ENCODE peak calls at places on chromosomes 16 and 17, in four cellular contexts. R is uterus, L is A549, C is stomach. S is an unnamed sample.
A peak's percentile ranks its signal among the peaks of the same experiment; 100 is the strongest.

GRCh38 chr17:73706858-73707257 is 62.6 kb upstream of the SDK2 start:
- DNase-seq in R (no peak), L (no peak), C (no peak), S (no peak)

GRCh38 chr16:53872248-53873221 is 168.6 kb downstream of the FTO start:
- DNase-seq in R (no peak), L (no peak), C (no peak), S (peak; percentile 7)

GRCh38 chr17:49616546-49617205 is 41.0 kb downstream of the NXPH3 start:
- DNase-seq in R (peak; percentile 80), L (no peak), C (peak; percentile 52), S (peak; percentile 60)

GRCh38 chr16:50838165-50838564 is 96.3 kb downstream of the CYLD start:
- DNase-seq in R (no peak), L (no peak), C (no peak), S (peak; percentile 19)

GRCh38 chr17:61420128-61420527 is 20.5 kb downstream of the TBX2 start:
- DNase-seq in R (no peak), L (no peak), C (no peak), S (no peak)

GRCh38 chr16:50313596-50314483 is 47.5 kb downstream of the ADCY7 start:
- DNase-seq in R (peak; percentile 45), L (no peak), C (peak; percentile 25), S (peak; percentile 57)

GRCh38 chr17:50805486-50805885 is 29.9 kb upstream of the WFIKKN2 start:
- DNase-seq in R (no peak), L (no peak), C (no peak), S (no peak)

GRCh38 chr16:13909872-13910303 is 10.1 kb upstream of the ERCC4 start:
- DNase-seq in R (peak; percentile 34), L (peak; percentile 49), C (peak; percentile 87), S (peak; percentile 59)

GRCh38 chr17:81466564-81467472 is 45.8 kb downstream of the ACTG1 start:
- DNase-seq in R (no peak), L (no peak), C (no peak), S (peak; percentile 84)

GRCh38 chr17:78014651-78015050 is 56.1 kb downstream of the TNRC6C start:
- DNase-seq in R (no peak), L (no peak), C (no peak), S (no peak)

GRCh38 chr16:54418903-54419302 is 132.3 kb upstream of the IRX3 start:
- DNase-seq in R (no peak), L (no peak), C (no peak), S (no peak)

GRCh38 chr17:3558603-3559269 is 1.1 kb upstream of the TRPV3 start:
- DNase-seq in R (no peak), L (no peak), C (peak; percentile 48), S (no peak)

GRCh38 chr17:34974794-34975428 is 5.4 kb upstream of the LIG3 start:
- DNase-seq in R (no peak), L (no peak), C (no peak), S (no peak)

GRCh38 chr16:78813917-78814316 is 714.5 kb downstream of the WWOX start:
- DNase-seq in R (no peak), L (no peak), C (no peak), S (no peak)

GRCh38 chr17:37088459-37088858 is 139.7 kb downstream of the AATF start:
- DNase-seq in R (no peak), L (no peak), C (peak; percentile 40), S (no peak)

GRCh38 chr17:63474914-63475460 is 1.9 kb upstream of the ACE start:
- DNase-seq in R (no peak), L (no peak), C (no peak), S (no peak)
- H3K27ac ChIP-seq in R (peak overlapping the region; percentile 59), L (no peak overlapping the region), C (no peak overlapping the region), S (peak overlapping the region; percentile 13)

GRCh38 chr16:27779719-27780161 is 229.8 kb downstream of the KATNIP start:
- DNase-seq in R (peak; percentile 58), L (peak; percentile 33), C (peak; percentile 28), S (peak; percentile 4)
- TF ChIP-seq CTCF in R (peak; percentile 39), L (no peak), C (no peak), S (no peak)

GRCh38 chr16:3087836-3088235 is 11.3 kb downstream of the ZSCAN10 start:
- DNase-seq in R (no peak), L (no peak), C (no peak), S (no peak)

GRCh38 chr16:3086596-3087242 is 12.4 kb downstream of the ZSCAN10 start:
- DNase-seq in R (no peak), L (no peak), C (no peak), S (no peak)

GRCh38 chr16:3085868-3086595 is 13.1 kb downstream of the ZSCAN10 start:
- DNase-seq in R (no peak), L (no peak), C (no peak), S (no peak)

GRCh38 chr16:3088450-3088849 is 10.6 kb downstream of the ZSCAN10 start:
- DNase-seq in R (no peak), L (no peak), C (no peak), S (no peak)

DNA sequence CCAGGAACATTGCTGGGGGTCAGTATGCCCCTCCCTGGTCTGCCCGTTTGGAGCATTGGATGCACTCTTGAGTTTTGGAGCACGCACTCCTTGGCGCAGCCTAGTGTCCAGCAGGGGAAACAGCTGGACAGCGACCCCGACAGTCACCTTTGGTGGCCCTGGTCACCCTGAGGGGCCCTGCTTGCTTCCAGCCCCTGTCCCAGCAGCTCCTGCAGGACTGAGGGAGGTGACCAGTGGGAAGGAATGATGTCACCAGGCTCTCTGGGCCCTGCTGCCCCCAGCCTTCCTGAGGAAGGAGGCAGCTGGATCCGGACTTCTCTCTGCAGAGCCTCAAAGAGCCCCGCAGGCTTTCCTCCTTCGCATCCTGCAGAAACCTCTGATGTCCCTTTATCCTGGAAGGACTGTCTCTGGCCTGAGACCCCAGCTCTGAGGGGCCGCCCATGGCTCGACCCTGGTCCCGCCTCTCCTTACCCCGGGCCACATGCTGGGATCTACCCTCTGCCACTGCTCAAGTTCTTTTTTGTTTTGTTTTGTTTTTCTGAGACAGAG is 11.8 kb downstream of the ZSCAN10 start:
- DNase-seq in R (no peak), L (peak; percentile 26), C (no peak), S (peak; percentile 54)
- H3K27ac ChIP-seq in R (peak overlapping the region; percentile 63), L (no peak overlapping the region), C (peak overlapping the region; percentile 53), S (no peak overlapping the region)

GRCh38 chr16:28977703-28978641 is 3.4 kb downstream of the SPNS1 start:
- DNase-seq in R (no peak), L (no peak), C (no peak), S (no peak)

GRCh38 chr16:28975158-28975603 is 603 bp downstream of the SPNS1 start:
- DNase-seq in R (no peak), L (no peak), C (no peak), S (no peak)

GRCh38 chr16:28974007-28974436 is 556 bp upstream of the SPNS1 start:
- DNase-seq in R (peak; percentile 64), L (peak; percentile 73), C (peak; percentile 44), S (peak; percentile 38)

GRCh38 chr16:28974437-28975157 is at the start of gene SPNS1:
- DNase-seq in R (peak; percentile 97), L (peak; percentile 98), C (peak; percentile 98), S (peak; percentile 98)
- TF ChIP-seq CTCF in R (no peak), L (no peak), C (no peak), S (no peak)

GRCh38 chr17:76428511-76428910 is 24.4 kb downstream of the UBE2O start:
- DNase-seq in R (no peak), L (no peak), C (no peak), S (no peak)

GRCh38 chr17:76432004-76432403 is 20.9 kb downstream of the UBE2O start:
- DNase-seq in R (no peak), L (no peak), C (no peak), S (no peak)

GRCh38 chr17:76433693-76434092 is 19.3 kb downstream of the UBE2O start:
- DNase-seq in R (no peak), L (no peak), C (no peak), S (no peak)

GRCh38 chr17:76432712-76433336 is 20.1 kb downstream of the UBE2O start:
- DNase-seq in R (no peak), L (peak; percentile 40), C (no peak), S (no peak)

DNA sequence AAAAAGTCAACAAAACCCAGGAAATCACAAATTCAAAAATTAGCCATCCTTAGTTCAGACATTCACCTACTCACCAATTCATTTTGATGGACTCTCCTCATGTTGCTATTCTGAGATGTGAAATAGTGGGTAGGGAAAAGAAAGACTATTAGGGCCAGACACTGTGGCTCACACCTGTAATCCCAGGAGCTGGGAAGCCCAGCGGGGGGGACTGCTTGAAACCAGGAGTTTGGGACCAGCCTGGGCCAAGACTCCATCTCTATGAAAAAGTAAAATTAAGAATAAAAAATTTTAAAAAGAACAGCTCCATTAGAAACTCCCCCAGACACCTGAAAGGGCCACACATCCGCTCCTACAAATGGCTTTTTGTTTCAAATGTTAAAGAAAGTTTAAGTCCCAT is 21.4 kb downstream of the UBE2O start:
- DNase-seq in R (no peak), L (no peak), C (no peak), S (no peak)
- H3K27ac ChIP-seq in R (no peak overlapping the region), L (no peak overlapping the region), C (no peak overlapping the region), S (no peak overlapping the region)

DNA sequence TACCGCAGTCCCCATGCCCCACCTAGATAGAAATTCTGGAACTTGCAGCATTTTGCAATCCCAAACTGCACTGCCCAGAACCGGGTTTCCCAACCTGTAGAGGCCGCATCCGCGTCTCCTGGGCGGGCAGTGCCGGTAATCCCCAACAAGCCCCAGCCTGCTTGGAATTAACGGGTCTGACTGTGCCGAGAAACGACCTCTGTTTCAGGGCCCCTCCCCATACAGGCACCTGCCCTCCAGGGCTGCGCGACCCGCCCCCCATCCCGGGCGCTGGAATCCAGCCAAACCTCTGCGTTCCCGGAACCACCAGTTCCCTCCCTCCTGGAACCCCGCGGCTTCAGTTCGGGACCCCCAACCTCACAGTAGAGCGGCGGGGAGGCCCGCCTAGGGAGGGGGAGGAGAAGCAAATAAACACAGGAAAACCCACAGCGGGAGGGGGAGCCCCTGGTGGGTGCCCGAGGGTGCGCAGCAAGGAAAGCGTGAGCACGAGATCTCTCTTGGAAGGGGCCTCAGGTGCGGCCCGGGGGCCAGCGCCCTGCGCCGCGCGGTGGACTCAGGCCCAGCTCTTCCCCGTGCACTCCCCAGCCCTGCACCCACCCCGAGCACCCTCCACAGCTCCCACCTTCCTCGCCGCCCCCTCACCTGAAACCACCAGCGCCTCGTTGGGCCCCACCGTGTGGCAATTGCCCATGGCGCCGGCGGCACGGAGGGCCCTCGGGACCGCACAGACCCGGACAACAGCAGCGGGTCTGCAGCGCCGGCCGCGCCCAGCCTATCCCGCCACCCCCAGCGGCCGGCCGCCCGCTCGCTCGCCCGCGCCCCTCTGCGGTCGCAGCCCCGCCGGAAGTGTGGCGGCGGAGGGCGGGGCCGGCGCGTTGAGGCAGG is at the start of gene FLOT2:
- DNase-seq in R (peak; percentile 68), L (peak; percentile 36), C (peak; percentile 54), S (peak; percentile 66)
- TF ChIP-seq CTCF in R (peak; percentile 39), L (peak; percentile 38), C (no peak), S (peak; percentile 44)

DNA sequence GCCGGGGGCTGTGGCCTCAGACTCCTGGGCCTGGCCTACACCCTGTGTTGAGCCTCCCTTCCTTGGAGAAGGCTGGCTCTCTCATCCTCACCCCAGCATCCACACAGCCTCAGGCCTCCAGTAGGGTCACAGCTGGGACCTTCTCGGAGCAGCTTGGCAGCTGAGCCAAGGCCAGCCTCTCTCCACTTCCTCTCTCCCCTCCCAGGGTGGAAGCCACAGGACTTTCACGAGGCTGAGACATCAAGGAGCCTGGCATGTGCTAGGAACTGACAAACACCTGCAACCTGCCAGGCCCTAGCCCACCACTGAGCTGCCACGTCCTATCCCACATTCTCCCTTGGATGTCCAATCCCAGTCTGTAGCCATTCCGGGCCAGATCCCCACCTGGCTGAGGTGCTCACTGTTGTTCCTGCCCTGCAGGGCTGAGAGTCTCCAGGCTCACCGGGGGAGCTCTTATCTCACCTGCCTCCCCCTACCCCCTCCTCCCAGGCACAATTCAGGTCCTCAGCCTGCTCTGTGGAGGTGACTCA is 3.1 kb downstream of the MMP15 start:
- DNase-seq in R (no peak), L (no peak), C (no peak), S (no peak)
- H3K27ac ChIP-seq in R (no peak overlapping the region), L (no peak overlapping the region), C (peak overlapping the region; percentile 92), S (no peak overlapping the region)

S was measured in adrenal gland.